ENCODE peak calls at places on chromosomes 7 and 10, in four cellular contexts. F, O, W and I are unnamed samples.

GRCh38 chr10:5903563-5903962 is 13.5 kb downstream of the FBH1 start:
- DNase-seq in F (no peak), O (no peak), W (no peak), I (no peak)

GRCh38 chr10:69451209-69451783 is at the start of gene TSPAN15:
- DNase-seq in F (peak), O (peak), W (peak), I (no peak)

GRCh38 chr7:142549007-142549406 is 200.3 kb upstream of the PRSS1 start:
- DNase-seq in F (no peak), O (no peak), W (no peak), I (no peak)

GRCh38 chr7:6226194-6226799 is 46.1 kb downstream of the CYTH3 start:
- DNase-seq in F (no peak), O (no peak), W (peak), I (no peak)

GRCh38 chr10:113463777-113464176 is 89.1 kb upstream of the HABP2 start:
- DNase-seq in F (no peak), O (no peak), W (no peak), I (no peak)

GRCh38 chr7:54664235-54665228 is 94.5 kb downstream of the SEC61G start:
- DNase-seq in F (peak), O (no peak), W (peak), I (no peak)

GRCh38 chr7:55144333-55144954 is 125.6 kb downstream of the EGFR start:
- DNase-seq in F (no peak), O (no peak), W (no peak), I (no peak)

GRCh38 chr7:7416031-7416968 is 119.4 kb downstream of the COL28A1 start:
- DNase-seq in F (no peak), O (no peak), W (no peak), I (no peak)

GRCh38 chr10:110356628-110357245 is 52.0 kb upstream of the SMNDC1 start:
- DNase-seq in F (no peak), O (no peak), W (peak), I (peak)

GRCh38 chr10:34102237-34102673 is 712.8 kb downstream of the PARD3 start:
- DNase-seq in F (no peak), O (peak), W (peak), I (peak)

GRCh38 chr10:97109562-97109961 is 76.2 kb downstream of the SLIT1 start:
- DNase-seq in F (no peak), O (no peak), W (no peak), I (no peak)

GRCh38 chr10:72097448-72098300 is 9.3 kb upstream of the SPOCK2 start:
- DNase-seq in F (no peak), O (no peak), W (peak), I (peak)

GRCh38 chr10:132098539-132099421 is 33.0 kb downstream of the JAKMIP3 start:
- DNase-seq in F (no peak), O (peak), W (no peak), I (no peak)

GRCh38 chr10:11301571-11302111 is 284.0 kb downstream of the CELF2 start:
- DNase-seq in F (no peak), O (peak), W (no peak), I (no peak)

GRCh38 chr10:77698267-77698932 is 60.8 kb upstream of the KCNMA1 start:
- DNase-seq in F (no peak), O (no peak), W (no peak), I (no peak)

GRCh38 chr10:14126697-14127440 is 203.9 kb downstream of the FRMD4A start:
- DNase-seq in F (no peak), O (no peak), W (peak), I (no peak)

GRCh38 chr7:42170724-42171123 is 66.3 kb downstream of the GLI3 start:
- DNase-seq in F (no peak), O (no peak), W (peak), I (no peak)

GRCh38 chr7:22193361-22194016 is 163.5 kb downstream of the RAPGEF5 start:
- DNase-seq in F (no peak), O (no peak), W (peak), I (peak)

GRCh38 chr10:86367339-86367951 is 850 bp upstream of the GRID1 start:
- DNase-seq in F (peak), O (peak), W (no peak), I (no peak)

GRCh38 chr10:86365346-86366032 is 1.1 kb downstream of the GRID1 start:
- DNase-seq in F (peak), O (peak), W (no peak), I (no peak)

GRCh38 chr10:86366902-86367338 is 325 bp upstream of the GRID1 start:
- DNase-seq in F (no peak), O (no peak), W (no peak), I (no peak)

GRCh38 chr10:86364551-86365345 is 1.8 kb downstream of the GRID1 start:
- DNase-seq in F (peak), O (peak), W (no peak), I (no peak)

DNA sequence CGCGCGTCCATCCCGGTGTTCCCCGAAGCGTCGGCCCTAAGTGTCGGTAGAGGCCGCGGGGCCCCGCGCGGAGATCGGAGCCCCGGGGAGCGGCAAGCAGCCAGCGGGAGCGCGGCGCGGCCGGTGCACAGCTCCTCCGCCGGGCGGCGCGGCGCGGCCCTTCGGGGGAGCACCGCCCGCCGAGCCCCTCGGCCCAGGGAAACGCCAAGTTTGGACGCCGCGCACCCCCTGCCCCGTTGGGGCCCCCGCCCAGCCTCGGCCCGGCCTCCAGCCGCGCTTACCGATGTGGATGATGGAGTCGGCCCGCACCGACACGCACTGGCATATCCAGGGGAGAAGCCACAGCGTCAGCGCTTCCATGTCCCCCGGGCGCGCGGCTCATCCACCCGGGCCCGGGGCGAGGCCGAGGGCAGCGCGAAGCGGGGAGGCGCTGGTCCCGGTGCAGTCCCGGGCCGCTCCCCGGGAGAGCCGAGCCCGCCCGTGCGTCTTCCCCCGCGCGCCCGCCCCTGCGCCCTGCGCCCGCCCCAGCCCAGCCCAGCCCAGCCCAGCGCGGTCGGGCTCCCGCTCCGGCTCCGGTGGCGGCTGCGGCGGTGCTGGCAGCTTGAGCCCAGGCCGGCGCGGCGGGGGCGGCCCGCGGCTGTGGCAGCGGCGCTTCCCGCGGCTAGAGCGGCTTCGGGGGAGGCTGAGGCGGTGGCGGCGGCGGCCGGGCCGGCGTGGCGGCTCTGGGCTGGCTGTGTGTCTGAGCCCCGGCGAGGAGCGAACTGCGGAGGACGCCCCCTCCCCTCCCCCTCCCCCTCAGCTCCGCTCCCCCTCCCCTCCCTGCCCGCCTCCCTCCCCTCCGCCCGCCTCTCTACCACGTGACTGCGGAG is at the start of gene GRID1:
- DNase-seq in F (peak), O (peak), W (no peak), I (no peak)
- H3K4me3 ChIP-seq in F (peak), O (peak), W (no peak), I (peak)

GRCh38 chr10:1462521-1462920 is 274.8 kb downstream of the ADARB2 start:
- DNase-seq in F (no peak), O (no peak), W (no peak), I (no peak)
- H3K4me3 ChIP-seq in F (no peak), O (no peak), W (no peak), I (no peak)

DNA sequence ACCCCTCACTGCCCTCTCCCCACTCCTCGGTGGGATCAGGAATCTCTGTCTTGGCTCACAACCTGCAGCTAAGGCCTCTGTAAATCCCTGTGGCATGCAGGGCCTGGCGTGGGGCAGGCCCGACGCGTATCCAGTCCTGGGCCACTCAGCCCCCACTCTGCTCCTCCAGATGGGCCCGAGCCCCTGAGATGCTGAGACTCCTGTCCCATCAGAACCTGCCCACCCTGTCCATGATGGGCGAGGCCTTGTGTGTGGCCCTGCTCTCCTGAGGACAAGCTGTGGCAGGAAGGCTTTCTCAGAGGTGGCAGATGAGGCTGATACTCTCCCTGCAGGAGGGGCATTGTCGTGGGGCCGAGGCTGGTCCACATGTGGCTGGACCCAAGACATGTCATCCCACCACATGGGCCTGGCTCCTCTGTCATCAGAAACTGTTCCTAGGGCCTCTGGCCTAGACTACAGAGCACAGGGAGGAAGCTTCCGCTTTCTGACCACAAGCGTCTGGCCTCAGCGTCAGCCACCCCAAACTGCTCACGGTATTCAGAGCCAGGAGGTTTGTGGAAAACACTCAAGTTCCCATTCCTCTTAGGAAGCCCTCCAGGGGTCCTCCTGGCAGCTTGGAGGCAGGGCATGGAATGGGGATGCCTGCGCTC is 6.0 kb downstream of the ALOX5 start:
- DNase-seq in F (peak), O (no peak), W (no peak), I (no peak)
- H3K4me3 ChIP-seq in F (no peak), O (no peak), W (no peak), I (no peak)

GRCh38 chr7:130909881-130910672 is 176.1 kb upstream of the KLF14 start:
- DNase-seq in F (no peak), O (peak), W (no peak), I (no peak)
- H3K4me3 ChIP-seq in F (peak), O (peak), W (peak), I (peak)

GRCh38 chr7:35250452-35250851 is 3.4 kb downstream of the TBX20 start:
- DNase-seq in F (no peak), O (no peak), W (no peak), I (no peak)

GRCh38 chr7:35250941-35251340 is 3.0 kb downstream of the TBX20 start:
- DNase-seq in F (no peak), O (no peak), W (no peak), I (no peak)

GRCh38 chr7:35248576-35249536 is 5.0 kb downstream of the TBX20 start:
- DNase-seq in F (no peak), O (no peak), W (no peak), I (no peak)

GRCh38 chr7:35251606-35252310 is 2.1 kb downstream of the TBX20 start:
- DNase-seq in F (no peak), O (no peak), W (no peak), I (no peak)

DNA sequence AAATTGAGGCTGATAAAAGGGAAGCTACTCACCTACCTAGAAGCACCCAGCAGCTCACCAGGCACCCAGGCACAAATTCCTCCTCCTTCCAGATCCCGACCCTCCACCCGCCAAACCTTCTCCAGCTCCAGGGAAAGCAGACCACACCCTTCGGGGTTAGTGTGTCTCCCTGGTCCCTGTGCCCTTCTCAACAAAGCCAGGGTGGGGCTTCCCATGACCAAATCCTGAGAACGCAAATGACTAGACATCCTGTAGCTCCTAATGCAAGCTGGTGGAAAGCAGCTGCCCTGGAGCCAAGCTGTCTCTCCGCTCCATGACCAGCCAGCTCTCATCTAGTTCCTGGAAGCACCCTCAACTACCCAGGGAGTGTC is 4.4 kb downstream of the TBX20 start:
- DNase-seq in F (no peak), O (no peak), W (no peak), I (no peak)
- H3K4me3 ChIP-seq in F (no peak), O (peak), W (no peak), I (no peak)